ENCODE peak calls at places on chromosomes 12 and 14, in five cellular contexts. X is ureter, D is AG09319, K is progenitor cell of endocrine pancreas, E is GM03348. C is an unnamed sample.

GRCh38 chr14:65334765-65335411 is 77.6 kb upstream of the FUT8 start:
- DNase-seq in X (no peak), D (no peak), K (no peak), E (no peak), C (peak; percentile 13)

GRCh38 chr14:100297320-100298300 is 8.6 kb downstream of the SLC25A29 start:
- DNase-seq in X (peak; percentile 73), D (no peak), K (no peak), E (peak; percentile 85), C (peak; percentile 85)

GRCh38 chr14:89625988-89626806 is 209.2 kb upstream of the FOXN3 start:
- DNase-seq in X (no peak), D (no peak), K (no peak), E (no peak), C (no peak)

GRCh38 chr14:61611880-61612630 is 83.3 kb upstream of the HIF1A start:
- DNase-seq in X (no peak), D (no peak), K (no peak), E (no peak), C (no peak)

GRCh38 chr12:13242926-13243325 is 46.4 kb downstream of the EMP1 start:
- DNase-seq in X (no peak), D (no peak), K (no peak), E (no peak), C (no peak)

GRCh38 chr12:34406996-34407300 is 384.7 kb downstream of the ALG10 start:
- DNase-seq in X (no peak), D (no peak), K (peak; percentile 7), E (no peak), C (peak; percentile 16)

GRCh38 chr14:64074961-64075619 is 219.1 kb downstream of the ESR2 start:
- DNase-seq in X (no peak), D (no peak), K (no peak), E (peak; percentile 24), C (no peak)

GRCh38 chr12:3362751-3363150 is 128.3 kb upstream of the PRMT8 start:
- DNase-seq in X (peak; percentile 12), D (no peak), K (no peak), E (no peak), C (no peak)

GRCh38 chr12:19115285-19115684 is 14.2 kb upstream of the PLEKHA5 start:
- DNase-seq in X (no peak), D (no peak), K (no peak), E (no peak), C (no peak)

GRCh38 chr12:90841336-90841735 is 113.6 kb downstream of the CCER1 start:
- DNase-seq in X (no peak), D (no peak), K (no peak), E (no peak), C (no peak)

GRCh38 chr12:31260840-31261239 is 65.1 kb downstream of the SINHCAF start:
- DNase-seq in X (no peak), D (no peak), K (no peak), E (no peak), C (no peak)

GRCh38 chr14:95679148-95679547 is 7.1 kb upstream of the TCL1B start:
- DNase-seq in X (no peak), D (no peak), K (no peak), E (no peak), C (no peak)

GRCh38 chr14:99733551-99734405 is 49.7 kb downstream of the CYP46A1 start:
- DNase-seq in X (no peak), D (no peak), K (no peak), E (no peak), C (peak; percentile 63)

GRCh38 chr12:112820796-112821195 is 29.2 kb downstream of the RPH3A start:
- DNase-seq in X (no peak), D (no peak), K (no peak), E (no peak), C (no peak)

GRCh38 chr12:69661386-69661785 is 37.7 kb downstream of the BEST3 start:
- DNase-seq in X (no peak), D (no peak), K (no peak), E (no peak), C (no peak)

GRCh38 chr14:55000381-55000780 is 26.5 kb downstream of the WDHD1 start:
- DNase-seq in X (no peak), D (no peak), K (no peak), E (peak; percentile 4), C (no peak)

GRCh38 chr12:68686595-68687521 is at the start of gene NUP107:
- DNase-seq in X (peak; percentile 99), D (peak; percentile 98), K (peak; percentile 99), E (peak; percentile 99), C (peak; percentile 93)

GRCh38 chr12:47868041-47868440 is 36.8 kb downstream of the VDR start:
- DNase-seq in X (no peak), D (no peak), K (no peak), E (no peak), C (no peak)

GRCh38 chr12:53325539-53326061 is 4.2 kb upstream of the AAAS start:
- DNase-seq in X (peak; percentile 54), D (no peak), K (no peak), E (peak; percentile 66), C (no peak)

GRCh38 chr14:59098377-59098776 is 90.1 kb upstream of the DAAM1 start:
- DNase-seq in X (no peak), D (peak; percentile 40), K (no peak), E (peak; percentile 69), C (no peak)

GRCh38 chr14:68748691-68749090 is 44.2 kb downstream of the ZFP36L1 start:
- DNase-seq in X (no peak), D (no peak), K (no peak), E (no peak), C (no peak)

GRCh38 chr12:27733052-27733656 is 22.5 kb downstream of the MRPS35 start:
- DNase-seq in X (no peak), D (no peak), K (no peak), E (peak; percentile 68), C (no peak)